ENCODE peak calls at places on chromosomes 3 and 15, in four cellular contexts. L is GM12865; O is cardiac fibroblast; J is CD8-positive, alpha-beta T cell. A is an unnamed sample.

GRCh38 chr15:90000175-90000923 is 775 bp upstream of the ZNF710 start:
- DNase-seq in L (peak), O (peak), J (no peak), A (no peak)

GRCh38 chr3:115792206-115792955 is 169.1 kb downstream of the GAP43 start:
- DNase-seq in L (no peak), O (no peak), J (no peak), A (peak)

GRCh38 chr15:64001148-64001547 is 45.1 kb downstream of the DAPK2 start:
- DNase-seq in L (no peak), O (no peak), J (no peak), A (no peak)

GRCh38 chr15:75760689-75761435 is 48.2 kb upstream of the CSPG4 start:
- DNase-seq in L (no peak), O (peak), J (no peak), A (no peak)

GRCh38 chr15:28106294-28107110 is 7.4 kb upstream of the OCA2 start:
- DNase-seq in L (no peak), O (no peak), J (no peak), A (no peak)

GRCh38 chr3:124248471-124249028 is 256.6 kb upstream of the ROPN1 start:
- DNase-seq in L (no peak), O (peak), J (no peak), A (peak)

GRCh38 chr3:87426916-87427315 is 150.5 kb upstream of the POU1F1 start:
- DNase-seq in L (no peak), O (no peak), J (no peak), A (peak)

GRCh38 chr3:60912876-60913275 is 338.4 kb downstream of the FHIT start:
- DNase-seq in L (no peak), O (no peak), J (no peak), A (no peak)

GRCh38 chr3:32181370-32181769 is 57.1 kb upstream of the CMTM8 start:
- DNase-seq in L (no peak), O (no peak), J (no peak), A (no peak)

GRCh38 chr3:120404876-120405275 is 45.9 kb downstream of the FSTL1 start:
- DNase-seq in L (no peak), O (no peak), J (no peak), A (peak)

GRCh38 chr3:191982481-191982880 is 521.5 kb downstream of the PYDC2 start:
- DNase-seq in L (no peak), O (no peak), J (no peak), A (no peak)

GRCh38 chr3:172522871-172523818 is at the start of gene TNFSF10:
- DNase-seq in L (peak), O (no peak), J (peak), A (no peak)

GRCh38 chr15:72912121-72912520 is 128.6 kb upstream of the ADPGK start:
- DNase-seq in L (no peak), O (no peak), J (no peak), A (no peak)

GRCh38 chr3:46566040-46566631 is at the start of gene LRRC2:
- DNase-seq in L (peak), O (peak), J (no peak), A (peak)

GRCh38 chr3:138338244-138338643 is 8.6 kb upstream of the NME9 start:
- DNase-seq in L (no peak), O (no peak), J (no peak), A (no peak)

GRCh38 chr3:135895106-135895733 is 70.3 kb upstream of the PPP2R3A start:
- DNase-seq in L (peak), O (peak), J (no peak), A (peak)

GRCh38 chr15:64909546-64909945 is 2.2 kb upstream of the ANKDD1A start:
- DNase-seq in L (no peak), O (no peak), J (no peak), A (no peak)

GRCh38 chr15:67259375-67259774 is 4.8 kb downstream of the IQCH start:
- DNase-seq in L (no peak), O (no peak), J (no peak), A (no peak)

GRCh38 chr3:157239082-157239704 is 79.2 kb upstream of the CCNL1 start:
- DNase-seq in L (peak), O (peak), J (peak), A (peak)

GRCh38 chr3:170614214-170614966 is 28.5 kb upstream of the SLC7A14 start:
- DNase-seq in L (no peak), O (peak), J (no peak), A (peak)

GRCh38 chr15:86256628-86257027 is 177.0 kb downstream of the AGBL1 start:
- DNase-seq in L (no peak), O (no peak), J (no peak), A (no peak)

GRCh38 chr15:51647128-51647562 is 24.6 kb upstream of the DMXL2 start:
- DNase-seq in L (peak), O (peak), J (no peak), A (peak)

GRCh38 chr15:45378149-45378912 is at the start of gene GATM:
- DNase-seq in L (peak), O (peak), J (no peak), A (peak)

GRCh38 chr3:4514321-4514720 is 21.2 kb downstream of the ITPR1 start:
- DNase-seq in L (no peak), O (no peak), J (no peak), A (no peak)

GRCh38 chr3:141330718-141331369 is 37.5 kb upstream of the ZBTB38 start:
- DNase-seq in L (no peak), O (no peak), J (no peak), A (no peak)

GRCh38 chr3:135927170-135927569 is 38.4 kb upstream of the PPP2R3A start:
- DNase-seq in L (no peak), O (peak), J (no peak), A (no peak)

GRCh38 chr3:71114610-71115009 is 468.9 kb downstream of the FOXP1 start:
- DNase-seq in L (no peak), O (no peak), J (no peak), A (no peak)

GRCh38 chr3:133838916-133839800 is 33.5 kb downstream of the SRPRB start:
- DNase-seq in L (no peak), O (no peak), J (no peak), A (no peak)

GRCh38 chr15:72585659-72586058 is 68.8 kb upstream of the GOLGA6B start:
- DNase-seq in L (no peak), O (peak), J (no peak), A (peak)

GRCh38 chr3:34533468-34533867 is 735.0 kb downstream of the PDCD6IP start:
- DNase-seq in L (no peak), O (no peak), J (no peak), A (no peak)

GRCh38 chr15:52683585-52683984 is 4.4 kb upstream of the ATOSA start:
- DNase-seq in L (peak), O (no peak), J (no peak), A (no peak)

GRCh38 chr15:69153067-69153466 is 7.4 kb upstream of the GLCE start:
- DNase-seq in L (no peak), O (no peak), J (no peak), A (no peak)

GRCh38 chr3:102790742-102791141 is 355.9 kb downstream of the ZPLD1 start:
- DNase-seq in L (no peak), O (no peak), J (no peak), A (no peak)

GRCh38 chr3:174619244-174619643 is 239.9 kb upstream of the NAALADL2 start:
- DNase-seq in L (no peak), O (peak), J (no peak), A (no peak)

GRCh38 chr15:74957301-74958035 is 896 bp upstream of the RPP25 start:
- DNase-seq in L (no peak), O (peak), J (no peak), A (no peak)

GRCh38 chr15:31955734-31956133 is 74.6 kb upstream of the CHRNA7 start:
- DNase-seq in L (no peak), O (no peak), J (no peak), A (no peak)

GRCh38 chr3:131543714-131544113 is 40.9 kb upstream of the MRPL3 start:
- DNase-seq in L (no peak), O (peak), J (no peak), A (peak)

GRCh38 chr15:85014932-85015331 is 33.3 kb downstream of the PDE8A start:
- DNase-seq in L (no peak), O (no peak), J (no peak), A (no peak)

DNA sequence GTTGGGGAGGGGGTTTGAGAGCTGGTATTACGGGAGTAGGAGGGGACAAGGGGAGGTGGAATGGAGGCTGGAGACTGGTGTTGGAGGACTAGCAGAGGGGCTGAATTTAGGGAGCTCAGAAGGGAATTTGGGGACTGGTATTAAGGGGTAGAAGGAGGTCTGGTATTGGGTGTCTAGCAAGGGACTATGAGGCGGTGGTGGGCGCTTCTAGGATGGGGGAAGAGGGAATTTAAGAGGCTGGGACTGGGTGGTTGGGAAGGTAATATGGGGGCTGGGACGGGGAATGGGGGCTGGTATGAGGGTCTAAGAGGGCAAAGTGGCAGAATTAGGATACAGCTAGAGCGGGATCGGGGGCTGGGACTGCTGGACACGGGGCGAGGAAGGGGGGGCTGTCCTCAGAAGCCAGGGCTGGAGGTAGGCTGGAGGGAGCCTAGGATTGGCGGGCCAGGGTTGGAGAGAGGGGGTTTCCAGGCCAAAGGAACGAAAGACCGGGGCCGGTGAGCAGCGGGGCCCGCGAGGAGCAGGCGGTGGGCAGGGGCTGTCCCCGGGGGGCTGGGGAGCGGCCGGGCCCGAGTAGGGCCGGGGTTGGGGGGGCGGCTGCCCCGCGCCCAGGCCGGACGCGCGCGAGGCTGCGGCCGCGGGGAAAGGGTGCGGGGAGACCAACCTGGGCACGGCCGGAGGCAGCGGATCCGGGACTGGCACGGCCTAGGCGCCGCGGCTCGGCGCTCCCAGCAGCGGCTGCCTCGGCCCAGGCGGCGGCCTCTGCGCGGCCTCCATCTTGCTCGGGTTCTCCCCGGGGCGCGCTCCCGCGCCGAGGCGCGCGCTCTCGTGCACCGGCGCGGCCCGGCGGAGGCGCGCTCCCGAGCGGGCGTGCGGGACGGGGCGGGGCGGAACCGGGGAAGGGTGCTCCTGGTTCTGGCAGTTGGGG is at the start of gene LHFPL4:
- DNase-seq in L (no peak), O (no peak), J (no peak), A (no peak)
- H3K4me3 ChIP-seq in L (no peak), O (no peak), J (no peak), A (no peak)

DNA sequence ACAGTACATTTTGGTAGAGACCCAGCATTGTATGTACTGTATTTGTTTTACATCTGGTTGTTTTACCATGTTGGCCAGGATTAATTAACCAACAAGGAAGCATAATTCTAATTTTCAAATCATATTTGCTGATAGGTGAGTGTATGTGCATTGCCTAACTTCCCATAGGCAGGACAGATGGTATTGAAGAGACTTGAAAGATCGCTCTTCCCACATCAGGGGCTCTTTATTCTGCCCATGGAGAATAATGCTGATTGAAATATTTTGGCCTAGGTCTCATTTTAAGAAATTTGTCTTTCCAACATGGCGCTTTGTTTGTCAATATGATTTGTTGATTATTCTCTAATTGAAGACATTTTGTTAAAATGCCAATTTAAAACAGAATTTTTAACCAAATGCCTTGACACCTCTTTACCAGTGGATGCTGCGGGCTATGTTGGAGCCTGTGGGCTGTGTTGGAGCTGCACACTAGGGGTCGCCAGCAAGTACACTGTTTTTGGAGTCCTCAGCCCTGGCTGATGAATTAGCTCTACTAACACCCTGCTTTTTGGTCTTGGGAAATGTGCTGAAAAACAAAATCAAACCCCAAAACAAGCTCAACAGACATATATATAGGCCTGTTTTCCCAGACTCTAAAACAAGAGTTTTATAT is 5.3 kb downstream of the P2RY12 start:
- DNase-seq in L (peak), O (peak), J (no peak), A (peak)
- TF ChIP-seq CTCF in L (peak), O (peak), J (no peak), A (peak)

GRCh38 chr3:129604223-129604941 is 2.1 kb downstream of the PLXND1 start:
- DNase-seq in L (no peak), O (no peak), J (no peak), A (no peak)
- H3K4me3 ChIP-seq in L (no peak), O (peak), J (no peak), A (peak)

GRCh38 chr3:52195823-52196331 is 2.1 kb upstream of the ALAS1 start:
- DNase-seq in L (no peak), O (peak), J (no peak), A (no peak)

GRCh38 chr3:52197499-52197841 is 490 bp upstream of the ALAS1 start:
- DNase-seq in L (no peak), O (no peak), J (no peak), A (no peak)

GRCh38 chr3:52198643-52199608 is 966 bp downstream of the ALAS1 start:
- DNase-seq in L (no peak), O (no peak), J (no peak), A (no peak)

GRCh38 chr3:52196977-52197376 is 983 bp upstream of the ALAS1 start:
- DNase-seq in L (no peak), O (no peak), J (no peak), A (no peak)

GRCh38 chr3:52197842-52198625 is at the start of gene ALAS1:
- DNase-seq in L (peak), O (peak), J (peak), A (peak)
- TF ChIP-seq CTCF in L (no peak), O (no peak), J (no peak), A (peak)

GRCh38 chr3:112127522-112128494 is 5.2 kb downstream of the GCSAM start:
- DNase-seq in L (peak), O (no peak), J (no peak), A (no peak)
- H3K4me3 ChIP-seq in L (peak), O (no peak), J (no peak), A (no peak)